ENCODE peak calls at places on chromosomes 13 and 19, in six cellular contexts. B is CD4-positive, alpha-beta T cell; X is activated T-helper 1 cell treated with Interleukin-2 at 50 U/mL for 16 hours; G is NCI-H345; K is smooth muscle cell of the brain vasculature; N is Calu3. P is an unnamed sample.

GRCh38 chr19:650121-650520 is 10.4 kb downstream of the FGF22 start:
- DNase-seq in K (no peak), N (no peak), B (no peak), X (no peak), G (no peak), P (no peak)

GRCh38 chr13:44876782-44877324 is 112.4 kb downstream of the NUFIP1 start:
- DNase-seq in G (no peak), K (no peak), B (no peak), X (no peak), N (no peak), P (no peak)

GRCh38 chr13:52899206-52899605 is 50.8 kb upstream of the PCDH8 start:
- DNase-seq in G (no peak), B (no peak), X (no peak), K (no peak), N (no peak), P (peak; percentile 25)

GRCh38 chr19:5186293-5187050 is 154.1 kb downstream of the PTPRS start:
- DNase-seq in K (no peak), B (no peak), X (no peak), N (no peak), G (no peak), P (no peak)

GRCh38 chr19:28394705-28395104 is 818.2 kb downstream of the UQCRFS1 start:
- DNase-seq in X (no peak), N (no peak), G (peak; percentile 20), B (no peak), K (no peak), P (no peak)

GRCh38 chr13:25971499-25972145 is 80.2 kb downstream of the SHISA2 start:
- DNase-seq in G (no peak), X (peak; percentile 30), N (no peak), B (no peak), K (no peak), P (no peak)

GRCh38 chr13:20719783-20720182 is 16.3 kb downstream of the IL17D start:
- DNase-seq in X (no peak), B (no peak), N (no peak), G (no peak), K (no peak), P (no peak)

GRCh38 chr19:52961981-52962380 is 700 bp downstream of the ZNF816 start:
- DNase-seq in N (no peak), X (no peak), B (no peak), K (no peak), G (no peak), P (no peak)

GRCh38 chr19:38657633-38658222 is 10.3 kb downstream of the ACTN4 start:
- DNase-seq in X (no peak), K (no peak), G (no peak), N (peak; percentile 79), B (no peak), P (no peak)

GRCh38 chr13:96020155-96020575 is 33.0 kb downstream of the UGGT2 start:
- DNase-seq in K (peak; percentile 51), B (no peak), N (peak; percentile 23), X (no peak), G (peak; percentile 75), P (peak; percentile 58)

GRCh38 chr13:113907637-113908617 is 44.1 kb upstream of the GAS6 start:
- DNase-seq in B (no peak), X (no peak), G (peak; percentile 84), N (no peak), K (no peak), P (no peak)

GRCh38 chr19:13398780-13399726 is 107.2 kb downstream of the CACNA1A start:
- DNase-seq in N (no peak), X (no peak), G (no peak), B (no peak), K (peak; percentile 39), P (no peak)

GRCh38 chr19:17001603-17002183 is 24.9 kb downstream of the CPAMD8 start:
- DNase-seq in G (no peak), X (peak; percentile 65), B (peak; percentile 72), N (no peak), K (no peak), P (no peak)

GRCh38 chr13:73000027-73000674 is 58.7 kb upstream of the KLF5 start:
- DNase-seq in G (no peak), B (no peak), N (no peak), K (no peak), X (no peak), P (no peak)

GRCh38 chr13:95607363-95607762 is 37.1 kb downstream of the DZIP1 start:
- DNase-seq in X (no peak), B (no peak), G (peak; percentile 46), N (no peak), K (no peak), P (no peak)

GRCh38 chr19:3479177-3479818 is 1.0 kb downstream of the SMIM24 start:
- DNase-seq in G (peak; percentile 9), X (no peak), B (no peak), K (no peak), N (no peak), P (no peak)

GRCh38 chr13:77265336-77265735 is 61.6 kb downstream of the MYCBP2 start:
- DNase-seq in N (no peak), X (no peak), G (no peak), B (no peak), K (no peak), P (no peak)

GRCh38 chr19:18074192-18074591 is 12.5 kb downstream of the IL12RB1 start:
- DNase-seq in K (no peak), N (no peak), G (no peak), X (no peak), B (no peak), P (no peak)

GRCh38 chr13:100106005-100106404 is 17.1 kb downstream of the PCCA start:
- DNase-seq in N (no peak), X (no peak), B (no peak), K (no peak), G (no peak), P (no peak)

GRCh38 chr13:33147832-33148231 is 131.6 kb downstream of the KL start:
- DNase-seq in X (no peak), N (no peak), B (no peak), K (no peak), G (no peak), P (no peak)

GRCh38 chr19:12783226-12783848 is 7.9 kb upstream of the JUNB start:
- DNase-seq in B (no peak), K (no peak), G (no peak), X (no peak), N (peak; percentile 14), P (no peak)

P was measured in NCI-H524 treated with DMSO at 0.1 percent for 48 hours.